ENCODE peak calls at places on chromosomes 3 and 15, in ten cellular contexts. One of them, this sample, is unnamed.

GRCh38 chr3:190385835-190386688 is 1.9 kb upstream of the CLDN16 start:
- DNase-seq in fibroblast of pulmonary artery: peak
- DNase-seq in mucosa of descending colon: no peak
- DNase-seq in IMR-90: peak
- DNase-seq in endothelial cell: no peak
- DNase-seq in psoas muscle: no peak
- DNase-seq in choroid plexus epithelial cell: peak
- DNase-seq in ascending aorta: no peak
- DNase-seq in left ventricle myocardium inferior: no peak
- DNase-seq in BE2C: no peak
- DNase-seq in this sample: no peak

GRCh38 chr15:63332367-63333078 is 49.1 kb downstream of the CA12 start:
- DNase-seq in fibroblast of pulmonary artery: peak
- DNase-seq in mucosa of descending colon: no peak
- DNase-seq in IMR-90: peak
- DNase-seq in endothelial cell: no peak
- DNase-seq in psoas muscle: no peak
- DNase-seq in choroid plexus epithelial cell: peak
- DNase-seq in ascending aorta: no peak
- DNase-seq in left ventricle myocardium inferior: no peak
- DNase-seq in BE2C: peak
- DNase-seq in this sample: no peak

GRCh38 chr3:13235079-13235478 is 161.8 kb upstream of the IQSEC1 start:
- DNase-seq in fibroblast of pulmonary artery: no peak
- DNase-seq in mucosa of descending colon: no peak
- DNase-seq in IMR-90: no peak
- DNase-seq in endothelial cell: no peak
- DNase-seq in psoas muscle: no peak
- DNase-seq in choroid plexus epithelial cell: no peak
- DNase-seq in ascending aorta: no peak
- DNase-seq in left ventricle myocardium inferior: no peak
- DNase-seq in BE2C: no peak
- DNase-seq in this sample: no peak

GRCh38 chr3:115699741-115700140 is 76.4 kb downstream of the GAP43 start:
- DNase-seq in fibroblast of pulmonary artery: peak
- DNase-seq in mucosa of descending colon: no peak
- DNase-seq in IMR-90: peak
- DNase-seq in endothelial cell: no peak
- DNase-seq in psoas muscle: no peak
- DNase-seq in choroid plexus epithelial cell: peak
- DNase-seq in ascending aorta: no peak
- DNase-seq in left ventricle myocardium inferior: no peak
- DNase-seq in BE2C: no peak
- DNase-seq in this sample: no peak

GRCh38 chr15:38226867-38227266 is 25.8 kb upstream of the SPRED1 start:
- DNase-seq in fibroblast of pulmonary artery: peak
- DNase-seq in mucosa of descending colon: no peak
- DNase-seq in IMR-90: peak
- DNase-seq in endothelial cell: no peak
- DNase-seq in psoas muscle: no peak
- DNase-seq in choroid plexus epithelial cell: peak
- DNase-seq in ascending aorta: no peak
- DNase-seq in left ventricle myocardium inferior: no peak
- DNase-seq in BE2C: peak
- DNase-seq in this sample: no peak

GRCh38 chr3:127974226-127974625 is 59.2 kb downstream of the KBTBD12 start:
- DNase-seq in fibroblast of pulmonary artery: no peak
- DNase-seq in mucosa of descending colon: no peak
- DNase-seq in IMR-90: no peak
- DNase-seq in endothelial cell: no peak
- DNase-seq in psoas muscle: no peak
- DNase-seq in choroid plexus epithelial cell: no peak
- DNase-seq in ascending aorta: no peak
- DNase-seq in left ventricle myocardium inferior: no peak
- DNase-seq in BE2C: no peak
- DNase-seq in this sample: no peak

GRCh38 chr3:127159547-127159946 is 33.4 kb upstream of the PRR23E start:
- DNase-seq in fibroblast of pulmonary artery: no peak
- DNase-seq in mucosa of descending colon: no peak
- DNase-seq in IMR-90: no peak
- DNase-seq in endothelial cell: no peak
- DNase-seq in psoas muscle: no peak
- DNase-seq in choroid plexus epithelial cell: no peak
- DNase-seq in ascending aorta: no peak
- DNase-seq in left ventricle myocardium inferior: no peak
- DNase-seq in BE2C: peak
- DNase-seq in this sample: no peak

GRCh38 chr3:39849992-39850706 is 40.7 kb downstream of the MYRIP start:
- DNase-seq in fibroblast of pulmonary artery: no peak
- DNase-seq in mucosa of descending colon: no peak
- DNase-seq in IMR-90: no peak
- DNase-seq in endothelial cell: no peak
- DNase-seq in psoas muscle: no peak
- DNase-seq in choroid plexus epithelial cell: no peak
- DNase-seq in ascending aorta: no peak
- DNase-seq in left ventricle myocardium inferior: no peak
- DNase-seq in BE2C: no peak
- DNase-seq in this sample: no peak

GRCh38 chr3:49461443-49462171 is 8.5 kb upstream of the DAG1 start:
- DNase-seq in fibroblast of pulmonary artery: peak
- DNase-seq in mucosa of descending colon: no peak
- DNase-seq in IMR-90: peak
- DNase-seq in endothelial cell: no peak
- DNase-seq in psoas muscle: no peak
- DNase-seq in choroid plexus epithelial cell: peak
- DNase-seq in ascending aorta: no peak
- DNase-seq in left ventricle myocardium inferior: no peak
- DNase-seq in BE2C: no peak
- DNase-seq in this sample: peak
- TF ChIP-seq CTCF in fibroblast of pulmonary artery: no peak
- TF ChIP-seq CTCF in mucosa of descending colon: no peak
- TF ChIP-seq CTCF in IMR-90: no peak
- TF ChIP-seq CTCF in endothelial cell: no peak
- TF ChIP-seq CTCF in psoas muscle: no peak
- TF ChIP-seq CTCF in choroid plexus epithelial cell: no peak
- TF ChIP-seq CTCF in ascending aorta: no peak
- TF ChIP-seq CTCF in left ventricle myocardium inferior: no peak
- TF ChIP-seq CTCF in BE2C: no peak
- TF ChIP-seq CTCF in this sample: no peak

GRCh38 chr15:68846851-68847439 is 26.2 kb upstream of the ANP32A start:
- DNase-seq in fibroblast of pulmonary artery: no peak
- DNase-seq in mucosa of descending colon: no peak
- DNase-seq in IMR-90: no peak
- DNase-seq in endothelial cell: no peak
- DNase-seq in psoas muscle: no peak
- DNase-seq in choroid plexus epithelial cell: no peak
- DNase-seq in ascending aorta: no peak
- DNase-seq in left ventricle myocardium inferior: no peak
- DNase-seq in BE2C: no peak
- DNase-seq in this sample: no peak

GRCh38 chr15:68849477-68849876 is 28.8 kb upstream of the ANP32A start:
- DNase-seq in fibroblast of pulmonary artery: no peak
- DNase-seq in mucosa of descending colon: no peak
- DNase-seq in IMR-90: no peak
- DNase-seq in endothelial cell: no peak
- DNase-seq in psoas muscle: no peak
- DNase-seq in choroid plexus epithelial cell: no peak
- DNase-seq in ascending aorta: no peak
- DNase-seq in left ventricle myocardium inferior: no peak
- DNase-seq in BE2C: no peak
- DNase-seq in this sample: no peak

GRCh38 chr15:68844856-68845550 is 24.3 kb upstream of the ANP32A start:
- DNase-seq in fibroblast of pulmonary artery: no peak
- DNase-seq in mucosa of descending colon: no peak
- DNase-seq in IMR-90: no peak
- DNase-seq in endothelial cell: no peak
- DNase-seq in psoas muscle: no peak
- DNase-seq in choroid plexus epithelial cell: no peak
- DNase-seq in ascending aorta: no peak
- DNase-seq in left ventricle myocardium inferior: no peak
- DNase-seq in BE2C: no peak
- DNase-seq in this sample: no peak

GRCh38 chr15:68842958-68843357 is 22.3 kb upstream of the ANP32A start:
- DNase-seq in fibroblast of pulmonary artery: no peak
- DNase-seq in mucosa of descending colon: no peak
- DNase-seq in IMR-90: no peak
- DNase-seq in endothelial cell: no peak
- DNase-seq in psoas muscle: no peak
- DNase-seq in choroid plexus epithelial cell: no peak
- DNase-seq in ascending aorta: no peak
- DNase-seq in left ventricle myocardium inferior: no peak
- DNase-seq in BE2C: no peak
- DNase-seq in this sample: no peak

DNA sequence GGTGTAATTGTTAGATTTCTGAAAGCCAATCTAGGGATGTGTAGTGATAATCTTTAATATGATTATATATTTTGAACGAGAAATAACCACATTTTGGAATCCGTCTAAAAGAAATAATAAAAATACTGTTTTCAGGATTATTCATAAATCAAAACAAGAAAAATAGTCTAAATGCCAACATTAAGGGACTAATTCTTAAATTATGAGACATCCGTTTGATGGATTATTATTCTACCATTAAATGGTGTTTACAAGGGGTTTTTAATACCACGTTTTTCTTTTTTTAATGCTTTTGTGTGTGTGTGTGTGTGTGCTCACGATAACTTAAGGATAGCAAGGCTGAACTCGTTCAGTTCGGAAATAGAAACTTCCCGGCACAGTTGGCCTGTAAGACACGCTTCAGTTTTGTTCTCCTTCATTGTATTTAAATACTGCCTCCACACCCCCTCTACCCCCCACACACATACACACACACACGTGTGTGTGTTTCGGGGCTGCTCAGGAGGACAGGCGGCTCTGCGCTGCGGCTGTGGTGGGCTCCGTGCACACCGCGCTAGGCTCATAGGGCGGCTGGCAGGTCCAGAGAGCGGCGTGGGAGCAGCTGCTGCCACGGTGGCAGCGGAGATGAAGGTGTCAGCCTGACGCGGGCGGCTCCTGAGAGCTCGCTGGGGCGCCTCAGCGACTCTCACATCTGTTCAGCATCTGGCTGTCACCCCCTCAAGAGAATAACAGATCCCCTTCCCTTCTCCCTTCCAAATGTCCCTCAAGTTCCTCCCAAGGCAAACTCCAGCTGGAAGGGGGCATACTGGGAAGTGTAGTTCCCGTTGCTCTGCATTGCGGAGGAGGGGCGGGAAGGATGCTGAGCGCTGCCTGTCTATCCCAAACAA is 23.0 kb upstream of the ANP32A start:
- DNase-seq in fibroblast of pulmonary artery: peak
- DNase-seq in mucosa of descending colon: peak
- DNase-seq in IMR-90: no peak
- DNase-seq in endothelial cell: peak
- DNase-seq in psoas muscle: no peak
- DNase-seq in choroid plexus epithelial cell: peak
- DNase-seq in ascending aorta: no peak
- DNase-seq in left ventricle myocardium inferior: no peak
- DNase-seq in BE2C: peak
- DNase-seq in this sample: peak
- TF ChIP-seq CTCF in fibroblast of pulmonary artery: no peak
- TF ChIP-seq CTCF in mucosa of descending colon: no peak
- TF ChIP-seq CTCF in IMR-90: no peak
- TF ChIP-seq CTCF in endothelial cell: no peak
- TF ChIP-seq CTCF in psoas muscle: no peak
- TF ChIP-seq CTCF in choroid plexus epithelial cell: no peak
- TF ChIP-seq CTCF in ascending aorta: no peak
- TF ChIP-seq CTCF in left ventricle myocardium inferior: no peak
- TF ChIP-seq CTCF in BE2C: no peak
- TF ChIP-seq CTCF in this sample: no peak

DNA sequence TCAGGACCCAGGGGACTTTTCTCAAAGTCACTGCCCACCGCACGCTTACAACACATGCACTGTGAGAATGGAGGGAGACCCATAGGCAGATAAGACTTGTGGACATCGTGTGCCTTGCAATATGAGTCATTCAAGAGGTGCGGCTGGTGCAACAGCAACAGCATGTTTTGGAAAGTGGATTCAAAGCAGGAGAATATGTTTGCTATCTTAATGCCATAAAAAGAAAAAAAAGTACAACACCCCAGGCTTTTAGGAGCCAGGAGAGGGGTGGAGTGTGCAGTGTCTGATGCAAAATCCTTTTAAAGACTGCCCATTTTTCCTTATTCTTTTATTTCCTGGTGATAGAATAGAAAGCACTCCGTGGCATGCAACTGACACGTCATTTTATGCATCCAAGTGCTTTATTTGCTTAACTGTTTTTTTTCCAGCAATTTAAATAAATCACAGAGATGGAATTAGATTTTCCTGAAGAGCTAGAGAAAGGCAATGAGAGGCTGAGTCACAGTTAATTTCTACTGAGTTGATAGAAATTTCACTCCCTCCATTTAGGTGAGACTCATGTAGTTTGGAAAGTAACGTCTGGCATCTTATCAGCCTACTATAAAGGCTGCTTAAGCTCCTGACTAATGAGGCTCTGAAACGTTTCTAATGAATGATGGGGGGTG is 96.3 kb downstream of the NSUN3 start:
- DNase-seq in fibroblast of pulmonary artery: peak
- DNase-seq in mucosa of descending colon: no peak
- DNase-seq in IMR-90: peak
- DNase-seq in endothelial cell: no peak
- DNase-seq in psoas muscle: no peak
- DNase-seq in choroid plexus epithelial cell: peak
- DNase-seq in ascending aorta: no peak
- DNase-seq in left ventricle myocardium inferior: no peak
- DNase-seq in BE2C: peak
- DNase-seq in this sample: no peak
- TF ChIP-seq CTCF in fibroblast of pulmonary artery: no peak
- TF ChIP-seq CTCF in mucosa of descending colon: no peak
- TF ChIP-seq CTCF in IMR-90: no peak
- TF ChIP-seq CTCF in endothelial cell: no peak
- TF ChIP-seq CTCF in psoas muscle: no peak
- TF ChIP-seq CTCF in choroid plexus epithelial cell: peak
- TF ChIP-seq CTCF in ascending aorta: no peak
- TF ChIP-seq CTCF in left ventricle myocardium inferior: no peak
- TF ChIP-seq CTCF in BE2C: no peak
- TF ChIP-seq CTCF in this sample: no peak

GRCh38 chr3:8325306-8325705 is 176.3 kb upstream of the LMCD1 start:
- DNase-seq in fibroblast of pulmonary artery: peak
- DNase-seq in mucosa of descending colon: no peak
- DNase-seq in IMR-90: no peak
- DNase-seq in endothelial cell: no peak
- DNase-seq in psoas muscle: no peak
- DNase-seq in choroid plexus epithelial cell: no peak
- DNase-seq in ascending aorta: no peak
- DNase-seq in left ventricle myocardium inferior: no peak
- DNase-seq in BE2C: no peak
- DNase-seq in this sample: no peak

GRCh38 chr3:8328971-8329370 is 172.7 kb upstream of the LMCD1 start:
- DNase-seq in fibroblast of pulmonary artery: no peak
- DNase-seq in mucosa of descending colon: no peak
- DNase-seq in IMR-90: no peak
- DNase-seq in endothelial cell: no peak
- DNase-seq in psoas muscle: no peak
- DNase-seq in choroid plexus epithelial cell: no peak
- DNase-seq in ascending aorta: no peak
- DNase-seq in left ventricle myocardium inferior: no peak
- DNase-seq in BE2C: peak
- DNase-seq in this sample: no peak

GRCh38 chr3:8327739-8328138 is 173.9 kb upstream of the LMCD1 start:
- DNase-seq in fibroblast of pulmonary artery: no peak
- DNase-seq in mucosa of descending colon: no peak
- DNase-seq in IMR-90: no peak
- DNase-seq in endothelial cell: no peak
- DNase-seq in psoas muscle: no peak
- DNase-seq in choroid plexus epithelial cell: no peak
- DNase-seq in ascending aorta: no peak
- DNase-seq in left ventricle myocardium inferior: no peak
- DNase-seq in BE2C: no peak
- DNase-seq in this sample: no peak

GRCh38 chr3:8320711-8321458 is 180.7 kb upstream of the LMCD1 start:
- DNase-seq in fibroblast of pulmonary artery: no peak
- DNase-seq in mucosa of descending colon: no peak
- DNase-seq in IMR-90: no peak
- DNase-seq in endothelial cell: no peak
- DNase-seq in psoas muscle: no peak
- DNase-seq in choroid plexus epithelial cell: no peak
- DNase-seq in ascending aorta: no peak
- DNase-seq in left ventricle myocardium inferior: no peak
- DNase-seq in BE2C: no peak
- DNase-seq in this sample: no peak

DNA sequence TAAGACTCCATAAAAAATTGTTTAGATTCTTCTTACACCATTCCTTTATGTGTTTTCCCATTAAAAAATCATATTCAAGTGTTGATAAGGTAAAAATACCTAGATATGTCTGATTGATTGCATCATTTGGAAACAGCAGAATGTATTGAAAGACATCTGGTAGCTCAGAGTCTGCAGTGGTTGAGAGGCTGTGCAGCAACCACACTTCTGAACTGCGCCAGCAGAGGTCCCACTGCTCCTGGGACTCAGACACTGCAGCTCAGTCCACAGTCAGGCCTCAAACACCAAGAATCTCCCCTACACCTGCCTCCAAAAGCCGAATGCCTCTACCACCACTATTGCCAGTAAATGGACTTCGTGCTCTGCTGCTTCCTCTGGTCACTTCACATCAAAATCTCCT is 176.9 kb upstream of the LMCD1 start:
- DNase-seq in fibroblast of pulmonary artery: peak
- DNase-seq in mucosa of descending colon: peak
- DNase-seq in IMR-90: peak
- DNase-seq in endothelial cell: peak
- DNase-seq in psoas muscle: peak
- DNase-seq in choroid plexus epithelial cell: peak
- DNase-seq in ascending aorta: no peak
- DNase-seq in left ventricle myocardium inferior: peak
- DNase-seq in BE2C: peak
- DNase-seq in this sample: peak
- TF ChIP-seq CTCF in fibroblast of pulmonary artery: peak
- TF ChIP-seq CTCF in mucosa of descending colon: no peak
- TF ChIP-seq CTCF in IMR-90: peak
- TF ChIP-seq CTCF in endothelial cell: no peak
- TF ChIP-seq CTCF in psoas muscle: no peak
- TF ChIP-seq CTCF in choroid plexus epithelial cell: peak
- TF ChIP-seq CTCF in ascending aorta: peak
- TF ChIP-seq CTCF in left ventricle myocardium inferior: peak
- TF ChIP-seq CTCF in BE2C: peak
- TF ChIP-seq CTCF in this sample: no peak

This sample was measured in nephron progenitor cell.